ENCODE peak calls at places on chromosomes 6 and 20, in six cellular contexts. U, L, I, K, M and D are unnamed samples. For H3K4me1, the result is how much of the 10 kb centered on the place peaks cover.

GRCh38 chr6:167107787-167108186 is 15.1 kb upstream of the CCR6 start:
- DNase-seq in U (no peak), L (peak), I (no peak), K (no peak), M (no peak), D (no peak)

GRCh38 chr20:32052090-32052791 is at the start of gene HCK:
- DNase-seq in U (peak), L (no peak), I (no peak), K (no peak), M (peak), D (peak)

GRCh38 chr20:38330638-38331037 is 15.6 kb upstream of the LBP start:
- DNase-seq in U (no peak), L (no peak), I (no peak), K (no peak), M (no peak), D (no peak)

GRCh38 chr20:535958-536357 is 7.6 kb downstream of the CSNK2A1 start:
- DNase-seq in U (no peak), L (no peak), I (peak), K (no peak), M (no peak), D (no peak)

GRCh38 chr6:15827492-15828255 is 164.8 kb upstream of the DTNBP1 start:
- DNase-seq in U (no peak), L (no peak), I (no peak), K (no peak), M (peak), D (no peak)

GRCh38 chr6:156731436-156731835 is 45.7 kb upstream of the ARID1B start:
- DNase-seq in U (no peak), L (no peak), I (no peak), K (peak), M (no peak), D (no peak)

GRCh38 chr20:18001131-18001921 is 32.5 kb downstream of the MGME1 start:
- DNase-seq in U (no peak), L (peak), I (no peak), K (peak), M (peak), D (peak)

GRCh38 chr6:150336299-150336698 is 32.5 kb upstream of the IYD start:
- DNase-seq in U (no peak), L (no peak), I (peak), K (no peak), M (no peak), D (no peak)

GRCh38 chr6:170360476-170360875 is 53.9 kb downstream of the FAM120B start:
- DNase-seq in U (no peak), L (no peak), I (no peak), K (peak), M (no peak), D (no peak)

GRCh38 chr20:1368448-1369199 is 24.2 kb downstream of the FKBP1A start:
- DNase-seq in U (no peak), L (no peak), I (no peak), K (peak), M (no peak), D (no peak)

GRCh38 chr6:85464260-85464644 is 14.4 kb downstream of the NT5E start:
- DNase-seq in U (no peak), L (no peak), I (no peak), K (peak), M (no peak), D (peak)

GRCh38 chr6:31203345-31203979 is 33.0 kb upstream of the POU5F1 start:
- DNase-seq in U (no peak), L (no peak), I (peak), K (peak), M (no peak), D (no peak)
- H3K4me1 ChIP-seq in U (under half), L (under half), I (under half), K (under half), M (under half), D (under half)

GRCh38 chr6:28399370-28400121 is at the start of gene ZSCAN12:
- DNase-seq in U (peak), L (peak), I (peak), K (peak), M (peak), D (peak)
- H3K4me3 ChIP-seq in U (peak), L (peak), I (peak), K (peak), M (peak), D (peak)

GRCh38 chr6:46014511-46015118 is 1.0 kb downstream of the CLIC5 start:
- DNase-seq in U (peak), L (no peak), I (peak), K (no peak), M (peak), D (no peak)

GRCh38 chr6:46015119-46015968 is at the start of gene CLIC5:
- DNase-seq in U (peak), L (no peak), I (peak), K (no peak), M (peak), D (peak)

GRCh38 chr6:46016063-46016608 is 476 bp upstream of the CLIC5 start:
- DNase-seq in U (no peak), L (no peak), I (peak), K (no peak), M (no peak), D (no peak)

GRCh38 chr6:46013639-46014038 is 2.0 kb downstream of the CLIC5 start:
- DNase-seq in U (peak), L (no peak), I (no peak), K (no peak), M (no peak), D (no peak)

GRCh38 chr6:46014054-46014453 is 1.6 kb downstream of the CLIC5 start:
- DNase-seq in U (no peak), L (no peak), I (no peak), K (no peak), M (no peak), D (no peak)
- H3K27ac ChIP-seq in U (no peak), L (no peak), I (peak), K (no peak), M (peak), D (no peak)

GRCh38 chr6:119446623-119447008 is 97.1 kb upstream of the MAN1A1 start:
- DNase-seq in U (no peak), L (no peak), I (peak), K (peak), M (no peak), D (no peak)

GRCh38 chr6:119444642-119445557 is 95.3 kb upstream of the MAN1A1 start:
- DNase-seq in U (no peak), L (no peak), I (no peak), K (no peak), M (no peak), D (no peak)

GRCh38 chr6:119453242-119453641 is 103.7 kb upstream of the MAN1A1 start:
- DNase-seq in U (no peak), L (no peak), I (no peak), K (no peak), M (no peak), D (no peak)

GRCh38 chr6:119445666-119446622 is 96.4 kb upstream of the MAN1A1 start:
- DNase-seq in U (peak), L (no peak), I (no peak), K (peak), M (no peak), D (no peak)

DNA sequence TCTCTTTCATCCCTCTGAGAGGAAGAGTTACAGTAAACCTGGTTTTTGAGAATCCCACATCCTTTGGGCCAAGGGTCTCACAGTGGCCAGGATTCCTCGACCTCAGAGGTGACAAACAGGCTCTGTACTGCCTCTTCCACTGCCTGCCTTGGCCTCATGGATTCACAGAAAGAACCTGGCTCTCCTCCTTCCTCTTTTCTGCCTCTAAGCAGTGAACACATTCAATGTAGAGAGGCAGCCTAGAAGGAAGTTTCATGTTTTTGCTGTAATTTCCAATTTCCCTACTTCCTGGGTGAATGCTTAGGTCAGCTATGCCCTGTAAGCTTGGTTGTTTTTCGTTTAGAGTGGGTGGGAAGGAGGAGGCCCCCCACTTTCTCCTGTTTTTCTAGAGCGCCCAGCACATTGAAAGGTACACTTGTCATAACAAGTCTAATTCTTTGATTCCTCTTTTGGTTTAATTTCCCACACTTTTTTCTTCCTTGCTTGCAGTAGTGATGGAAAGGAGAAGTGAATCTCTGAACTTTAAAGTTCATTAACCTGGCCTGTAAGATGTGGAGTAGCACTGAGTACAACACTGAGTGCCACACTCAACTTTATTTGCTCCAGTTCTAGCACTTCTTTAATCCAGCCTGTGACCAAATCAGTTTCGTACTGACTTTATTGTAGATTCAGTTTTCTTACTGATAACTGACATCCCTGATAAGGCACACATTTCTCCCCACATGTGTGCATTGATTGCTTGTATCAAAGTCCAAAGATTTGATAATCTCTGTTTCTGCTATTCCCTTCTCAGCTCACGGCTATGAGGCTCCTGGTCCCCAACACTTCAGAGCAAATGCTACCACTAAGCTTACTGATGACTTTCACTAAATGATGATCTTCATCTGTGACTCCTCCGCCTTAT is 99.9 kb upstream of the MAN1A1 start:
- DNase-seq in U (no peak), L (no peak), I (no peak), K (no peak), M (no peak), D (no peak)
- H3K4me1 ChIP-seq in U (under half), L (under half), I (under half), K (under half), M (under half), D (under half)

GRCh38 chr6:129492260-129492659 is 217.7 kb downstream of the ARHGAP18 start:
- DNase-seq in U (no peak), L (no peak), I (no peak), K (no peak), M (no peak), D (no peak)

GRCh38 chr6:129490551-129491245 is 219.3 kb downstream of the ARHGAP18 start:
- DNase-seq in U (peak), L (no peak), I (peak), K (peak), M (no peak), D (peak)

GRCh38 chr6:129489215-129489765 is 220.7 kb downstream of the ARHGAP18 start:
- DNase-seq in U (no peak), L (no peak), I (no peak), K (no peak), M (no peak), D (no peak)

GRCh38 chr6:129493396-129493902 is 216.5 kb downstream of the ARHGAP18 start:
- DNase-seq in U (no peak), L (no peak), I (no peak), K (no peak), M (no peak), D (no peak)

GRCh38 chr6:129491436-129491835 is 218.5 kb downstream of the ARHGAP18 start:
- DNase-seq in U (no peak), L (no peak), I (no peak), K (no peak), M (no peak), D (no peak)
- H3K4me3 ChIP-seq in U (no peak), L (peak), I (no peak), K (no peak), M (no peak), D (no peak)

DNA sequence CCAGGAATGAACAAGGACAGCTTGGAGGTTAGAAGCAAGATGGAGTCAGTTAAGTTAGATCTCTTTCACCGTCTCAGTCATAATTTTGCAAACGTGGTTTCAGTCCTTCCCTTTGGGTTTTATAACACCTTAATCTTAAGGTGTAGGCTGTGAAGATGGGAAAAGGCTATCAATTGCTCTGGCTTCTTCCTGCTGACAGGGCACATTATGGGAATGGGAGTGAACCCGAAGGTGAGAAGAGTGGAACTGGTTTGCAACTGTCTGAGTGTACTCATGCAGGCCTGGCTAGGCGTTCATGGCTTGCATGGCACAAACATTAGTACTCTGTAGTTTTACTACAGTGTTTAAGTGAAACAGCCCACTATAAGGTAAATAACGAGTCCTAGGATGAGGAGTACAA is 9.4 kb downstream of the TAF8 start:
- DNase-seq in U (no peak), L (no peak), I (no peak), K (no peak), M (no peak), D (no peak)
- H3K27ac ChIP-seq in U (no peak), L (no peak), I (no peak), K (no peak), M (no peak), D (no peak)